ENCODE peak calls at places on chromosome 5, in six cellular contexts. X, T, L, C, B and I are unnamed samples.

GRCh38 chr5:95241635-95242034 is 43.3 kb downstream of the MCTP1 start:
- DNase-seq in X (no peak), B (no peak), T (peak), L (no peak), C (no peak), I (no peak)

GRCh38 chr5:114062940-114063867 is 298.7 kb upstream of the KCNN2 start:
- DNase-seq in X (no peak), B (no peak), L (no peak), T (no peak), C (no peak), I (no peak)

GRCh38 chr5:149924481-149924880 is 20.1 kb downstream of the PDE6A start:
- DNase-seq in B (no peak), L (no peak), T (no peak), X (no peak), C (no peak), I (no peak)

GRCh38 chr5:179223528-179223927 is 121.7 kb downstream of the ADAMTS2 start:
- DNase-seq in X (no peak), L (no peak), B (no peak), T (no peak), C (no peak), I (no peak)

GRCh38 chr5:115170128-115170923 is 618 bp upstream of the TRIM36 start:
- DNase-seq in T (no peak), X (no peak), B (no peak), L (peak), C (peak), I (peak)

GRCh38 chr5:66892715-66893114 is 296.5 kb downstream of the MAST4 start:
- DNase-seq in L (no peak), X (no peak), B (no peak), C (no peak), T (no peak), I (no peak)

GRCh38 chr5:38341641-38342040 is 83.3 kb downstream of the EGFLAM start:
- DNase-seq in C (no peak), X (no peak), L (no peak), T (no peak), B (no peak), I (no peak)

GRCh38 chr5:44387911-44388310 is 1.3 kb downstream of the FGF10 start:
- DNase-seq in B (no peak), T (no peak), X (no peak), L (peak), C (no peak), I (no peak)

GRCh38 chr5:99348597-99348996 is 419.8 kb upstream of the CHD1 start:
- DNase-seq in C (no peak), L (no peak), T (no peak), X (no peak), B (no peak), I (no peak)

GRCh38 chr5:32760091-32760509 is 49.0 kb downstream of the NPR3 start:
- DNase-seq in X (no peak), L (no peak), B (no peak), T (no peak), C (no peak), I (peak)

GRCh38 chr5:475704-476101 is 32.7 kb downstream of the EXOC3 start:
- DNase-seq in X (no peak), T (no peak), B (peak), L (no peak), C (peak), I (no peak)

GRCh38 chr5:8993031-8993430 is 552.8 kb downstream of the SEMA5A start:
- DNase-seq in T (no peak), L (no peak), C (no peak), B (no peak), X (no peak), I (no peak)

GRCh38 chr5:32233696-32234447 is 59.8 kb upstream of the GOLPH3 start:
- DNase-seq in B (peak), L (peak), T (no peak), C (no peak), X (no peak), I (no peak)

GRCh38 chr5:776862-777711 is 7.4 kb downstream of the ZDHHC11B start:
- DNase-seq in X (no peak), B (peak), T (no peak), L (no peak), C (peak), I (no peak)

GRCh38 chr5:67004730-67005350 is 191.8 kb downstream of the CD180 start:
- DNase-seq in L (no peak), C (no peak), B (no peak), X (no peak), T (no peak), I (no peak)

GRCh38 chr5:138873096-138873885 is 1.8 kb downstream of the LRRTM2 start:
- DNase-seq in T (no peak), C (no peak), X (no peak), B (no peak), L (no peak), I (no peak)

GRCh38 chr5:79774171-79774854 is 84.7 kb downstream of the CMYA5 start:
- DNase-seq in B (no peak), C (no peak), L (no peak), X (no peak), T (no peak), I (peak)

GRCh38 chr5:38807570-38808461 is 38.0 kb upstream of the OSMR start:
- DNase-seq in C (no peak), T (no peak), B (no peak), L (no peak), X (no peak), I (no peak)

GRCh38 chr5:169705322-169705721 is 68.2 kb downstream of the DOCK2 start:
- DNase-seq in T (no peak), C (no peak), X (no peak), L (no peak), B (no peak), I (no peak)

GRCh38 chr5:4905674-4906528 is 234.2 kb upstream of the ADAMTS16 start:
- DNase-seq in T (no peak), X (no peak), B (peak), C (no peak), L (peak), I (no peak)

GRCh38 chr5:171207256-171207866 is 101.7 kb upstream of the TLX3 start:
- DNase-seq in B (no peak), X (no peak), C (no peak), L (no peak), T (no peak), I (peak)

GRCh38 chr5:82151622-82152021 is 126.5 kb downstream of the RPS23 start:
- DNase-seq in B (no peak), X (no peak), C (no peak), L (no peak), T (no peak), I (no peak)

GRCh38 chr5:143871672-143872071 is 59.7 kb downstream of the HMHB1 start:
- DNase-seq in L (no peak), B (no peak), X (no peak), C (no peak), T (no peak), I (no peak)

GRCh38 chr5:160303690-160304089 is 8.7 kb downstream of the CCNJL start:
- DNase-seq in L (no peak), C (no peak), X (no peak), B (peak), T (no peak), I (no peak)

GRCh38 chr5:139315056-139315455 is 21.5 kb downstream of the MATR3 start:
- DNase-seq in B (no peak), X (no peak), C (no peak), L (no peak), T (no peak), I (no peak)

GRCh38 chr5:76546497-76547102 is 76.6 kb downstream of the F2RL2 start:
- DNase-seq in X (no peak), T (peak), C (no peak), B (no peak), L (no peak), I (no peak)

GRCh38 chr5:151085517-151086031 is 4.7 kb upstream of the TNIP1 start:
- DNase-seq in L (no peak), T (no peak), C (no peak), B (no peak), X (no peak), I (no peak)

GRCh38 chr5:159451197-159452052 is 121.1 kb upstream of the IL12B start:
- DNase-seq in T (no peak), L (peak), C (no peak), B (no peak), X (no peak), I (peak)

GRCh38 chr5:17854901-17855300 is 220.6 kb downstream of the TAF11L14 start:
- DNase-seq in T (no peak), C (no peak), L (no peak), B (no peak), X (no peak), I (no peak)

GRCh38 chr5:153714732-153715287 is 224.3 kb downstream of the GRIA1 start:
- DNase-seq in B (no peak), L (no peak), T (no peak), C (no peak), X (no peak), I (no peak)

DNA sequence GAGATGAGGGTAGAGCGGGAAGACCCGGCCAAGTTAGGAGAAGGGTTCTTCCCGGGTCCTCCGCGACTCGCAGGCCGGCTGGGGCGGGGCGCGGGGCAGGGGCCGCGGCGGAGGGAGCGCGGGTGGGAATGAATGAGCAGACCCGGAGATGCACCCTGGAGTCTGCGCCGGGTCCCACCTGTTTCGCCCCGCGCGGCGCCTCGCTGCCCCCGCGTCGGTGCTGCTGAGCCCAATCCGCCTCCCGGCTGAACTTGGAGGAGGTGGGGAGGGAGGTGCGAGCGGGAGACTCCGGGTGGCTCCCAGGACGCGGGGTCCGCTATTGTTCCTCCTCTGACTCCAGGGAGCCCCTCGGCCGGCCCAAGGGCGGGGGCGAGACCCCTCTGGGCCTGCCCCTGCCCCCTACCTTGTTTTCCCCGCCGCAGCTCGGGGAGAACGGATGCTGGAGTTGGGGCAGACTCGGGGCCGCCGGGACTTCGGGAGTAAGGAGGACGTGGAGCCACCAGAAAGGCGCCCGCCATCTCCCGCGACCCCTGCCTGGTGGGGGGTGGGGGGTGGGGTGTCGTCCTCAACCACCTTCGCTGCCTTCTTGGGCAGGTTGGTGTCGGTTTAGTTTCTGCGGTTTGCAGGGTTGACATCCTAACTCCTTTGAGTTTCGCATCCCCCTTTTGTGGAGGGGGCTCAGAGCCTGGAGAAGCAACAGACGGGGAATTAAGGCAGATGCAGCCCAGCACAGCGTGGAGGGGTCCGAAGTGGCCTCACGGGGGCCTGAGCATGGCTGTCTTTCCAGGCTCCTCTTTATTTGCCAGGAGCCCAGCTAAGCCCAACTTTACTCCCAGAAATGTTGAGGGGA is 797 bp downstream of the RAI14 start:
- DNase-seq in C (peak), T (no peak), L (peak), X (no peak), B (no peak), I (no peak)
- TF ChIP-seq POLR2A in C (no peak), T (no peak), L (no peak), X (no peak), B (no peak), I (no peak)

DNA sequence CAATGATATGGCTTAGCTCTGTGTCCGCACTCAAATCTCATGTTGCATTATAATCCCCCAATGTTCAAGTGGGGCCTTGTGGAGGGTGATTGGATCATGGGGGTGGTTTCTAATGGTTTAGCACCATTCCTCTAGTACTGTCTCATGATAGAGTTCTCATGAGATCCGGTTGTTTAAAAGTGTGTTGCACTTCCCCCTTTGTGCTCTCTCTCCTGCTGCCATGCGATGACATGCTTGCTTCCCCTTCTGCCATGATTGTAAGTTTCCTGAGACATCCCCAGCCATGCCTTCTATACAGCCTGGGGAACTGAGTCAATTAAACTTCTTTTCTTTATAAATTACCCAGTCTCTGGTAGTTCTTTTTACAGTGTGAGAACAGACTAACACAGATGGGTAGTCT is 427.1 kb downstream of the CHSY3 start:
- DNase-seq in C (no peak), T (no peak), L (no peak), X (no peak), B (no peak), I (no peak)
- TF ChIP-seq POLR2A in C (no peak), T (no peak), L (no peak), X (no peak), B (no peak), I (no peak)

DNA sequence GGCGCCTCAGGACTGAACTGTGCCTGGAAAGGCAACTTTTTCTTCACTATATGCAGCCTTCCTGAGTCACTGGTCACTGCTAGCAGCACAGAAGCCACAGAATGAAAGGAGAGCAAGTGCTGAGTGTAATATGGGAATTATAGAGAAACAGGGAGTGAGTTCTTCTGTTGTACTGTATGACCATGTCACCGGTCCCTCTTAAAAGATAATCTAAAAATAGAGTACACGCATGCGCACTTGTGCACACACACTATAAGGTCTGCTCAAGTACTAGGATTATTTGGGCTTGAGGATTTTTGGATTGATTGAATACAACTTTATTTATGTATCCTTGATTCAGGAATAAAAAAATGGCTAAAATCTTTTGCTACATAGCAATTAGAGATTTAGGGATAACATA is 571.9 kb downstream of the PDE4D start:
- DNase-seq in B (no peak), X (no peak), C (no peak), T (no peak), L (no peak), I (no peak)
- TF ChIP-seq POLR2A in B (no peak), X (no peak), C (no peak), T (no peak), L (no peak), I (no peak)

GRCh38 chr5:1966461-1966860 is 83.7 kb upstream of the IRX4 start:
- DNase-seq in X (no peak), L (no peak), T (no peak), B (no peak), C (no peak), I (no peak)
- TF ChIP-seq POLR2A in X (no peak), L (no peak), T (no peak), B (no peak), C (no peak), I (no peak)

GRCh38 chr5:73118331-73119011 is 1.9 kb upstream of the TMEM171 start:
- DNase-seq in T (no peak), X (no peak), B (no peak), L (no peak), C (no peak), I (no peak)
- TF ChIP-seq POLR2A in T (no peak), X (no peak), B (no peak), L (no peak), C (no peak), I (no peak)

GRCh38 chr5:72320022-72320898 is at the start of the genes MRPS27 and PTCD2:
- DNase-seq in C (peak), X (peak), T (peak), L (peak), B (peak), I (peak)
- TF ChIP-seq POLR2A in C (peak), X (peak), T (peak), L (no peak), B (no peak), I (peak)

GRCh38 chr5:142769251-142769792 is 855 bp upstream of the ARHGAP26 start:
- DNase-seq in X (no peak), B (no peak), L (no peak), C (no peak), T (no peak), I (peak)

GRCh38 chr5:142767925-142768324 is 2.3 kb upstream of the ARHGAP26 start:
- DNase-seq in L (no peak), X (no peak), C (no peak), B (no peak), T (no peak), I (no peak)

GRCh38 chr5:142772766-142773293 is 2.7 kb downstream of the ARHGAP26 start:
- DNase-seq in T (no peak), B (no peak), L (no peak), C (no peak), X (no peak), I (no peak)

GRCh38 chr5:142770650-142771609 is 753 bp downstream of the ARHGAP26 start:
- DNase-seq in B (peak), C (peak), X (peak), L (peak), T (no peak), I (peak)

GRCh38 chr5:142769793-142770649 is at the start of gene ARHGAP26:
- DNase-seq in L (peak), T (peak), C (peak), B (peak), X (peak), I (peak)
- TF ChIP-seq POLR2A in L (peak), T (peak), C (peak), B (peak), X (peak), I (peak)